ENCODE peak calls at places on chromosomes 2 and 18, in six cellular contexts. R, B, G, F, M and X are unnamed samples.
A peak's percentile ranks its signal among the peaks of the same experiment; 100 is the strongest.

GRCh38 chr18:75854174-75854573 is 426.7 kb upstream of the SMIM21 start:
- DNase-seq in G (no peak), B (peak; percentile 33), F (no peak), R (no peak), M (no peak), X (no peak)

GRCh38 chr18:56987236-56987635 is 159.7 kb upstream of the BOD1L2 start:
- DNase-seq in M (no peak), B (no peak), G (no peak), R (no peak), F (no peak), X (no peak)

GRCh38 chr2:158034198-158034831 is 67.4 kb upstream of the UPP2 start:
- DNase-seq in F (peak; percentile 76), M (peak; percentile 26), R (peak; percentile 78), G (peak; percentile 58), B (peak; percentile 75), X (peak; percentile 66)

GRCh38 chr2:50135841-50136240 is 896.1 kb downstream of the NRXN1 start:
- DNase-seq in M (no peak), B (no peak), F (no peak), R (no peak), G (no peak), X (no peak)

GRCh38 chr2:188291617-188292445 is at the start of gene GULP1:
- DNase-seq in M (peak; percentile 55), F (peak; percentile 70), B (peak; percentile 82), G (peak; percentile 75), R (peak; percentile 78), X (peak; percentile 75)

GRCh38 chr18:50158866-50159653 is 35.9 kb downstream of the MYO5B start:
- DNase-seq in R (no peak), M (no peak), B (no peak), G (no peak), F (peak; percentile 90), X (no peak)

GRCh38 chr2:7703048-7703447 is 785.8 kb downstream of the RNF144A start:
- DNase-seq in M (no peak), B (no peak), F (peak; percentile 35), G (no peak), R (no peak), X (no peak)

GRCh38 chr2:111975053-111975552 is 76.7 kb downstream of the MERTK start:
- DNase-seq in B (peak; percentile 83), G (peak; percentile 26), M (no peak), R (peak; percentile 77), F (peak; percentile 99), X (peak; percentile 64)

GRCh38 chr18:64202229-64202835 is 53.4 kb upstream of the LINC00305 start:
- DNase-seq in F (no peak), B (no peak), M (peak; percentile 50), G (no peak), R (no peak), X (peak; percentile 3)

GRCh38 chr2:178008636-178009289 is 63.8 kb downstream of the PDE11A start:
- DNase-seq in F (peak; percentile 59), G (peak; percentile 8), M (no peak), R (no peak), B (peak; percentile 60), X (peak; percentile 20)

GRCh38 chr2:194333091-194333490 is 1323.9 kb upstream of the SLC39A10 start:
- DNase-seq in G (no peak), R (no peak), F (peak; percentile 20), B (no peak), M (no peak), X (no peak)

GRCh38 chr2:231708773-231709635 is 679 bp downstream of the PTMA start:
- DNase-seq in B (peak; percentile 49), M (peak; percentile 34), R (peak; percentile 71), G (peak; percentile 37), F (peak; percentile 32), X (peak; percentile 38)
- TF ChIP-seq CTCF in B (peak; percentile 16), M (peak; percentile 12), R (no peak), G (no peak), F (no peak), X (no peak)

DNA sequence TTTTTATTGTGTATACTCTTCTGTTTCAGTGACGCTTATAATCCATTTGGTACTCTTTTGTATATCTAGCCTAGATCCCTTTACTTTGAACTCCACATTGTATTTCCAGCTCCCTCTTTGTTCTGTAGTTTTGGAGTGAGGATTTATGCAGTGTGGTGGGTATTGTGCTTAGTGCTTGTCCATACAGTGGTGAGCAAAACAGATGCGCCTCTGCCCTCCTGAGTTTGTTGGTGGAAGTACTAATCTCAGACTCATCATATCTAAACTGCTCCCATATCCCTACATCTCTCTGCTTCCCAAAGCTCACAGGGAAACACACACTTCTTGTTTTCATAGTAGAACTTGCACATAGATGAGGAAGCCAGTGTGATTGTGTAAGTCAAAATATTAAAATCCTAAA is 12.1 kb downstream of the PTCD3 start:
- DNase-seq in B (peak; percentile 24), G (no peak), F (no peak), M (no peak), R (no peak), X (no peak)
- TF ChIP-seq CTCF in B (no peak), G (no peak), F (no peak), M (no peak), R (no peak), X (no peak)

DNA sequence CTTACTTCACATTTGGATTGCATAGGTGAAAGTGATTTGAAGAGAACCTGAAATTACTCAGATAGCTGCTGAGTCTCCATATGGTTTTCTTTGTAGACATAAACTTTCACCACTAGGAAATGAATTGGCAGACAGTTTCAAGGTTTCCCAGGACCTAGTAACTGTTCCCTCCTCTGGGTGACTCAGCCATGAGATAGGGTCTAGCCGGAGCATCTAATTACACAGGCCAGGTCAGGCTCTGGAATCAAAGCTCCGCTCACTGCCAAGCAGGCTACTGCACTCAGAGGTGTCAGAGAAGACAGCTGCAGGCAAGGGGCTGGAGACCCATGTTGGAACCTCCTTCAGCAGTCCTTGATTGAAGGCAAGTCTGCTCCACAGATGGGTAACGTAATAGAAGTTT is 429.2 kb downstream of the TNS1 start:
- DNase-seq in G (peak; percentile 19), M (no peak), R (no peak), F (peak; percentile 16), B (peak; percentile 7), X (peak; percentile 8)
- TF ChIP-seq CTCF in G (no peak), M (no peak), R (no peak), F (no peak), B (no peak), X (no peak)

DNA sequence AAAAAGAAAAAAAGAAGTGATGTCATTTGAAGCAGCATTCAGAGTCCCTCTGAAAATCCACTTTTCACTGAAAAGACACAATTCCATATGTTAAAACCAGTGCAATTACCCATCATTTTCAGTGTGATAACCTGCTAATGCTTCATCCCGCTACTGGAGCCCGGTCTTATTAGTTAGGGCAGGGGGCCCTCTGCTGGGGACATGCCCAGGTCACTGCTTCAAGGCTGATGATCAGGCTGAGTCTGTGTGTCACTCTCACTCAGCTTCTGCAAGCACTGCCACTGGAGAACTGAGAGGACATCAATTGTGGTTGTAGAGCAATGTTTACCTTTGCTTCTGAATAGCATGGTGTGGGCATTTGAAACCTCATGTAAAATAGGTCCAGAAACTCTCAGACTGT is 49.1 kb upstream of the NXPH2 start:
- DNase-seq in G (no peak), M (peak; percentile 7), B (peak; percentile 64), R (peak; percentile 60), F (peak; percentile 55), X (peak; percentile 24)
- TF ChIP-seq CTCF in G (no peak), M (peak; percentile 28), B (peak; percentile 62), R (no peak), F (peak; percentile 50), X (peak; percentile 22)

GRCh38 chr18:7117390-7118355 is at the start of gene LAMA1:
- DNase-seq in G (no peak), R (no peak), F (peak; percentile 32), B (no peak), M (no peak), X (peak; percentile 45)
- TF ChIP-seq CTCF in G (no peak), R (no peak), F (no peak), B (no peak), M (no peak), X (no peak)

GRCh38 chr2:85750509-85751299 is 3.1 kb upstream of the ATOH8 start:
- DNase-seq in G (peak; percentile 63), M (peak; percentile 64), F (peak; percentile 63), B (peak; percentile 72), R (peak; percentile 81), X (peak; percentile 69)
- TF ChIP-seq CTCF in G (peak; percentile 86), M (peak; percentile 36), F (peak; percentile 81), B (peak; percentile 89), R (peak; percentile 58), X (peak; percentile 95)

GRCh38 chr2:108182489-108182888 is 57.3 kb upstream of the SULT1C3 start:
- DNase-seq in R (no peak), B (peak; percentile 60), G (peak; percentile 2), F (peak; percentile 57), M (no peak), X (no peak)

GRCh38 chr2:108189316-108189715 is 50.5 kb upstream of the SULT1C3 start:
- DNase-seq in R (no peak), M (no peak), F (peak; percentile 74), G (no peak), B (peak; percentile 28), X (no peak)

DNA sequence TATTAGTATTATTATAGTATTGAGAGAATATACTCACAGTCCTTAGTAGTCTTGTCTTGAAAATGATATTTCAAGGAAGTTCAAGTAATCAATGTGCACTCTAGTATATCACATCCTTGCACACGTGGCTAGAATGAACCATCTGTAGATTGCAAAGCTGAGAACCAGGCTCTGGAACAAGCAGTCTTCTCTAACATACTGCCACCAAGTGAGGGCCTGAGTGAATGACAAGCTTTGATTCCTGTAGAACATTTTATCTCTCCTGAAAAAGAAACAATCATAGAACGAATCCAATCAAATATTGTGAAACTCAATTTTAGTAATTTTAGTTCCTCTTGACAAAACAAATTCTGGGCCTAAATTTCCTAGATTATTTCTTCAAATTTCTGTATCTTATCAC is 55.3 kb upstream of the SULT1C3 start:
- DNase-seq in R (peak; percentile 48), B (peak; percentile 46), F (peak; percentile 50), G (peak; percentile 10), M (no peak), X (peak; percentile 21)
- TF ChIP-seq CTCF in R (peak; percentile 22), B (peak; percentile 33), F (peak; percentile 70), G (peak; percentile 46), M (peak; percentile 19), X (peak; percentile 45)